ENCODE peak calls at places on chromosomes 4 and X, in six cellular contexts. J, H, E, X, W and I are unnamed samples.

GRCh38 chr4:102562995-102563394 is 61.8 kb downstream of the NFKB1 start:
- DNase-seq in J (no peak), H (no peak), E (no peak), X (peak), W (no peak), I (no peak)

GRCh38 chr4:86043755-86044592 is 315.9 kb downstream of the MAPK10 start:
- DNase-seq in J (peak), H (no peak), E (peak), X (peak), W (peak), I (no peak)

GRCh38 chrX:154002215-154002719 is 17.4 kb downstream of the IRAK1 start:
- DNase-seq in J (no peak), H (no peak), E (no peak), X (no peak), W (peak), I (peak)

GRCh38 chr4:185847352-185848078 is 35.5 kb upstream of the SORBS2 start:
- DNase-seq in J (no peak), H (no peak), E (no peak), X (peak), W (peak), I (no peak)

GRCh38 chr4:20916106-20916505 is 215.8 kb downstream of the PACRGL start:
- DNase-seq in J (no peak), H (no peak), E (peak), X (no peak), W (no peak), I (peak)

GRCh38 chr4:95539056-95539455 is 9.7 kb downstream of the UNC5C start:
- DNase-seq in J (no peak), H (no peak), E (no peak), X (no peak), W (no peak), I (no peak)

GRCh38 chr4:118033148-118034060 is 882 bp upstream of the NDST3 start:
- DNase-seq in J (no peak), H (no peak), E (no peak), X (peak), W (peak), I (no peak)

GRCh38 chr4:47075919-47076318 is 44.6 kb downstream of the GABRB1 start:
- DNase-seq in J (no peak), H (no peak), E (no peak), X (no peak), W (no peak), I (no peak)

GRCh38 chrX:8084023-8084422 is 87.0 kb downstream of the VCX2 start:
- DNase-seq in J (no peak), H (no peak), E (no peak), X (peak), W (peak), I (no peak)

GRCh38 chr4:136056748-136057147 is 1475.5 kb downstream of the PCDH18 start:
- DNase-seq in J (no peak), H (no peak), E (no peak), X (no peak), W (no peak), I (no peak)

GRCh38 chrX:39163585-39163984 is 362.3 kb downstream of the MID1IP1 start:
- DNase-seq in J (no peak), H (no peak), E (no peak), X (no peak), W (no peak), I (no peak)

GRCh38 chr4:8703401-8703696 is 110.8 kb downstream of the CPZ start:
- DNase-seq in J (no peak), H (no peak), E (no peak), X (no peak), W (no peak), I (no peak)

GRCh38 chr4:48949518-48950207 is 36.4 kb upstream of the CWH43 start:
- DNase-seq in J (no peak), H (no peak), E (no peak), X (no peak), W (no peak), I (no peak)

GRCh38 chr4:85381968-85382367 is 93.0 kb upstream of the ARHGAP24 start:
- DNase-seq in J (no peak), H (no peak), E (no peak), X (no peak), W (no peak), I (no peak)

GRCh38 chr4:155094421-155094820 is 114.0 kb upstream of the NPY2R start:
- DNase-seq in J (no peak), H (no peak), E (no peak), X (peak), W (peak), I (no peak)

GRCh38 chr4:74499986-74500781 is 55.2 kb downstream of the AREG start:
- DNase-seq in J (no peak), H (no peak), E (no peak), X (no peak), W (peak), I (no peak)

GRCh38 chr4:24809376-24809775 is 14.0 kb downstream of the SOD3 start:
- DNase-seq in J (no peak), H (no peak), E (no peak), X (peak), W (no peak), I (no peak)

GRCh38 chr4:119623025-119623424 is 5.6 kb downstream of the PDE5A start:
- DNase-seq in J (no peak), H (no peak), E (no peak), X (peak), W (peak), I (no peak)

GRCh38 chrX:7147431-7147977 is at the start of gene STS:
- DNase-seq in J (no peak), H (peak), E (no peak), X (peak), W (peak), I (no peak)

GRCh38 chrX:63350551-63350950 is 581 bp downstream of the SPIN4 start:
- DNase-seq in J (no peak), H (no peak), E (peak), X (no peak), W (peak), I (peak)

GRCh38 chr4:6206771-6207290 is 6.5 kb upstream of the JAKMIP1 start:
- DNase-seq in J (no peak), H (no peak), E (no peak), X (no peak), W (no peak), I (no peak)

GRCh38 chr4:15006416-15007024 is 4.2 kb downstream of the CPEB2 start:
- DNase-seq in J (no peak), H (no peak), E (peak), X (peak), W (peak), I (no peak)

GRCh38 chrX:39855748-39856129 is 242.0 kb downstream of the BCOR start:
- DNase-seq in J (no peak), H (peak), E (peak), X (no peak), W (peak), I (peak)

GRCh38 chr4:5979981-5980380 is 38.2 kb downstream of the C4orf50 start:
- DNase-seq in J (no peak), H (no peak), E (no peak), X (no peak), W (no peak), I (no peak)

GRCh38 chr4:148116971-148117370 is 325.2 kb downstream of the NR3C2 start:
- DNase-seq in J (no peak), H (no peak), E (no peak), X (no peak), W (no peak), I (no peak)

GRCh38 chr4:77264826-77265225 is 107.8 kb downstream of the CCNG2 start:
- DNase-seq in J (no peak), H (no peak), E (no peak), X (no peak), W (no peak), I (no peak)

GRCh38 chr4:173700650-173701049 is 170.6 kb upstream of the HAND2 start:
- DNase-seq in J (no peak), H (no peak), E (no peak), X (no peak), W (no peak), I (no peak)

GRCh38 chr4:68368566-68369473 is 18.9 kb upstream of the YTHDC1 start:
- DNase-seq in J (no peak), H (no peak), E (no peak), X (peak), W (peak), I (no peak)

GRCh38 chr4:83631066-83631465 is 95.2 kb downstream of the GPAT3 start:
- DNase-seq in J (no peak), H (no peak), E (no peak), X (peak), W (peak), I (no peak)

GRCh38 chr4:73172166-73172565 is 86.4 kb downstream of the ANKRD17 start:
- DNase-seq in J (no peak), H (no peak), E (no peak), X (peak), W (peak), I (no peak)

GRCh38 chr4:29553842-29554241 is 1166.3 kb upstream of the PCDH7 start:
- DNase-seq in J (no peak), H (no peak), E (no peak), X (peak), W (no peak), I (no peak)

GRCh38 chrX:153338836-153339235 is 4.9 kb downstream of the ZNF275 start:
- DNase-seq in J (no peak), H (no peak), E (no peak), X (no peak), W (no peak), I (no peak)